ENCODE peak calls at places on chromosome 21, in ten cellular contexts. One of them, this sample, is unnamed.

GRCh38 chr21:34215911-34216310 is 142.5 kb downstream of the MRPS6 start:
- DNase-seq in heart right ventricle: no peak
- DNase-seq in body of pancreas: no peak
- DNase-seq in kidney: no peak
- DNase-seq in type B pancreatic cell: no peak
- DNase-seq in lower leg skin: no peak
- DNase-seq in prostate gland: no peak
- DNase-seq in keratinocyte: no peak
- DNase-seq in foreskin keratinocyte: no peak
- DNase-seq in fibroblast of mammary gland: no peak
- DNase-seq in this sample: no peak

GRCh38 chr21:33948096-33948950 is 32.7 kb upstream of the ATP5PO start:
- DNase-seq in heart right ventricle: peak
- DNase-seq in keratinocyte: peak
- DNase-seq in prostate gland: peak
- DNase-seq in body of pancreas: peak
- DNase-seq in lower leg skin: peak
- DNase-seq in type B pancreatic cell: no peak
- DNase-seq in kidney: peak
- DNase-seq in fibroblast of mammary gland: no peak
- DNase-seq in foreskin keratinocyte: no peak
- DNase-seq in this sample: peak

GRCh38 chr21:32349333-32349944 is 43.4 kb downstream of the URB1 start:
- DNase-seq in type B pancreatic cell: no peak
- DNase-seq in foreskin keratinocyte: no peak
- DNase-seq in lower leg skin: peak
- DNase-seq in prostate gland: no peak
- DNase-seq in heart right ventricle: no peak
- DNase-seq in body of pancreas: no peak
- DNase-seq in keratinocyte: no peak
- DNase-seq in kidney: no peak
- DNase-seq in fibroblast of mammary gland: no peak
- DNase-seq in this sample: no peak

GRCh38 chr21:33817663-33818433 is 97.8 kb downstream of the ATP5PO start:
- DNase-seq in foreskin keratinocyte: no peak
- DNase-seq in keratinocyte: no peak
- DNase-seq in body of pancreas: no peak
- DNase-seq in type B pancreatic cell: no peak
- DNase-seq in fibroblast of mammary gland: no peak
- DNase-seq in heart right ventricle: no peak
- DNase-seq in kidney: no peak
- DNase-seq in prostate gland: no peak
- DNase-seq in lower leg skin: no peak
- DNase-seq in this sample: no peak

GRCh38 chr21:36437745-36438128 is 42.2 kb downstream of the CLDN14 start:
- DNase-seq in heart right ventricle: no peak
- DNase-seq in prostate gland: no peak
- DNase-seq in foreskin keratinocyte: no peak
- DNase-seq in kidney: no peak
- DNase-seq in body of pancreas: peak
- DNase-seq in lower leg skin: no peak
- DNase-seq in type B pancreatic cell: no peak
- DNase-seq in fibroblast of mammary gland: peak
- DNase-seq in keratinocyte: no peak
- DNase-seq in this sample: no peak

GRCh38 chr21:43803558-43804300 is 14.4 kb downstream of the RRP1 start:
- DNase-seq in foreskin keratinocyte: no peak
- DNase-seq in lower leg skin: no peak
- DNase-seq in kidney: no peak
- DNase-seq in prostate gland: no peak
- DNase-seq in body of pancreas: no peak
- DNase-seq in type B pancreatic cell: no peak
- DNase-seq in keratinocyte: no peak
- DNase-seq in fibroblast of mammary gland: no peak
- DNase-seq in heart right ventricle: no peak
- DNase-seq in this sample: no peak

GRCh38 chr21:43890042-43890441 is 25.0 kb downstream of the AGPAT3 start:
- DNase-seq in heart right ventricle: no peak
- DNase-seq in kidney: no peak
- DNase-seq in foreskin keratinocyte: no peak
- DNase-seq in lower leg skin: no peak
- DNase-seq in fibroblast of mammary gland: no peak
- DNase-seq in keratinocyte: no peak
- DNase-seq in body of pancreas: no peak
- DNase-seq in type B pancreatic cell: no peak
- DNase-seq in prostate gland: no peak
- DNase-seq in this sample: no peak

GRCh38 chr21:43771698-43772367 is 4.3 kb downstream of the CSTB start:
- DNase-seq in prostate gland: no peak
- DNase-seq in fibroblast of mammary gland: peak
- DNase-seq in keratinocyte: no peak
- DNase-seq in lower leg skin: no peak
- DNase-seq in type B pancreatic cell: no peak
- DNase-seq in heart right ventricle: no peak
- DNase-seq in body of pancreas: no peak
- DNase-seq in kidney: no peak
- DNase-seq in foreskin keratinocyte: no peak
- DNase-seq in this sample: no peak

GRCh38 chr21:39251326-39251725 is 62.1 kb downstream of the BRWD1 start:
- DNase-seq in kidney: no peak
- DNase-seq in foreskin keratinocyte: no peak
- DNase-seq in keratinocyte: no peak
- DNase-seq in prostate gland: no peak
- DNase-seq in heart right ventricle: no peak
- DNase-seq in body of pancreas: no peak
- DNase-seq in fibroblast of mammary gland: peak
- DNase-seq in type B pancreatic cell: no peak
- DNase-seq in lower leg skin: no peak
- DNase-seq in this sample: no peak

GRCh38 chr21:29299906-29300546 is 1.3 kb downstream of the BACH1 start:
- DNase-seq in lower leg skin: peak
- DNase-seq in kidney: no peak
- DNase-seq in prostate gland: peak
- DNase-seq in fibroblast of mammary gland: peak
- DNase-seq in type B pancreatic cell: no peak
- DNase-seq in foreskin keratinocyte: peak
- DNase-seq in heart right ventricle: peak
- DNase-seq in keratinocyte: peak
- DNase-seq in body of pancreas: peak
- DNase-seq in this sample: peak

GRCh38 chr21:22961248-22961647 is 1963.0 kb downstream of the NCAM2 start:
- DNase-seq in lower leg skin: no peak
- DNase-seq in body of pancreas: no peak
- DNase-seq in keratinocyte: no peak
- DNase-seq in type B pancreatic cell: no peak
- DNase-seq in foreskin keratinocyte: no peak
- DNase-seq in fibroblast of mammary gland: no peak
- DNase-seq in kidney: no peak
- DNase-seq in prostate gland: no peak
- DNase-seq in heart right ventricle: no peak
- DNase-seq in this sample: no peak

GRCh38 chr21:44375281-44375651 is 21.8 kb downstream of the TRPM2 start:
- DNase-seq in heart right ventricle: no peak
- DNase-seq in keratinocyte: no peak
- DNase-seq in fibroblast of mammary gland: no peak
- DNase-seq in type B pancreatic cell: peak
- DNase-seq in kidney: peak
- DNase-seq in foreskin keratinocyte: no peak
- DNase-seq in lower leg skin: peak
- DNase-seq in prostate gland: no peak
- DNase-seq in body of pancreas: no peak
- DNase-seq in this sample: peak

GRCh38 chr21:43775795-43776430 is at the start of gene CSTB:
- DNase-seq in type B pancreatic cell: peak
- DNase-seq in keratinocyte: no peak
- DNase-seq in body of pancreas: peak
- DNase-seq in fibroblast of mammary gland: no peak
- DNase-seq in heart right ventricle: peak
- DNase-seq in kidney: peak
- DNase-seq in foreskin keratinocyte: no peak
- DNase-seq in prostate gland: peak
- DNase-seq in lower leg skin: peak
- DNase-seq in this sample: peak

DNA sequence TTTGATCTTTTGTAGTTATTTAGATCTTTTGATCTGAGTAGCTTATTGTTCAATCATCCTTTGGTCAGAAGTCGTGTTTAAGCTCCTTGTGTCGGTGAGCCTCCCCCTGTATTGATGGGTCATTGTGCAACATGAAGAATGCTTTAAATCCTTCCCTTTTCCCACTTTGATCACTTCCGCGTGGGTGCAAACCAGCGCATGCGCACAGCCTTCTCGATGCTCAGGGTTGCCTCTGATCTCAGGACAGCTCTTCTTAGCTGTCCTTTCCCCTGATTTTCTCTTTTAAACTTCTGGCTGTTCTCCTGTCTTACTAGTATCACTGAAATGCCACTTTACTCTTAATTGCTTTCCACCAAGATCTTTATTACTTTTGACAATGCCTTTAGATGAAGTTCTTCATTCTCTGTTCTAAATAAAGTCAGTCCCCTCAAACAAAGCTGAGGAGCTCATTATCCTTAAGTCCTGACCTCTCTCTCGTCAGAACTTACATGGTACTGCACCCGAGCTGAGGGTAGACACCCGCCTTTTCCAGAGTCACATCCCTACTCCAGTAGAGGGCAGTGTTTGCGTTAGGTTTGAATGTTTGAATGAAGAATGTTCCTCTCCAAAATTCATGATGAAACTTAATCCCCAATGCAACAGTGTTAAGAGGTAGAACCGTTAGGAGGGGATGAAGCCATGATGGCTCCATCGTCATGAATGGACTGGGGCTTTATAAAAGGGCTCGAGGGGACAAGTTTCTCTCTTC is 547.9 kb upstream of the TMPRSS15 start:
- DNase-seq in fibroblast of mammary gland: peak
- DNase-seq in keratinocyte: no peak
- DNase-seq in foreskin keratinocyte: peak
- DNase-seq in kidney: no peak
- DNase-seq in lower leg skin: no peak
- DNase-seq in body of pancreas: no peak
- DNase-seq in prostate gland: no peak
- DNase-seq in heart right ventricle: no peak
- DNase-seq in type B pancreatic cell: no peak
- DNase-seq in this sample: no peak
- TF ChIP-seq CTCF in fibroblast of mammary gland: no peak
- TF ChIP-seq CTCF in keratinocyte: no peak
- TF ChIP-seq CTCF in foreskin keratinocyte: peak
- TF ChIP-seq CTCF in kidney: peak
- TF ChIP-seq CTCF in lower leg skin: no peak
- TF ChIP-seq CTCF in body of pancreas: peak
- TF ChIP-seq CTCF in prostate gland: no peak
- TF ChIP-seq CTCF in heart right ventricle: peak
- TF ChIP-seq CTCF in type B pancreatic cell: peak
- TF ChIP-seq CTCF in this sample: no peak

DNA sequence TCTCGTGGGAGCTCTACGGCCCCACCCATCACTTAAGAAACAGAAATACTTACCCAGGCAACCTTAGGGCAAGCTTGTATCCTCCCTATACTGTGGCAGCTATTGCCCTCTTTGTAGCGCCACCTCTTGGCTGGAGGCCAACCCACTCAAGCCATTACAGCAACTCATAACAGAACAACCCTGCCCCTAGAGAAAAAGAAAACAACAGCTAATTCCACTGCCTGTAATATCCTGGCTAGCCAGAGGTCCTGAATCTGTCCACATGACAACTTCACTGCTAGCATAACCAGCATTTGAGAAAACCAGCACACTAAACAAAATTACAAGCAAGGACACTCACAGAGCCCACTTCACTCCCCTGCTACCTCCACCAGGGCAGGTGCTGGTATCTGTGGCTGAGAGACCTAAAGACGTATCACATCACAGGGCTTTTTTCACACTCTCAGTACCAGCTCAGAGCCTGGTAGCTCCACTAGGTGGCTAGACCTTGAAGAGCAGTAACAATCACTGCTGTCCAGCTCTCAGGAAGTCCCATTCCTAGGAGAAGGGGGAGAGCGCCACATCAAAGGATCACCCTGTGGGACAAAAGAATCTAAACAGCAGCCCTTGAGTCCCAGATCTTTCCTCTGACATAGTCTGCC is 14.5 kb upstream of the MX1 start:
- DNase-seq in lower leg skin: peak
- DNase-seq in type B pancreatic cell: no peak
- DNase-seq in prostate gland: no peak
- DNase-seq in fibroblast of mammary gland: peak
- DNase-seq in kidney: no peak
- DNase-seq in heart right ventricle: no peak
- DNase-seq in foreskin keratinocyte: peak
- DNase-seq in body of pancreas: peak
- DNase-seq in keratinocyte: no peak
- DNase-seq in this sample: no peak
- TF ChIP-seq CTCF in lower leg skin: no peak
- TF ChIP-seq CTCF in type B pancreatic cell: peak
- TF ChIP-seq CTCF in prostate gland: no peak
- TF ChIP-seq CTCF in fibroblast of mammary gland: peak
- TF ChIP-seq CTCF in kidney: peak
- TF ChIP-seq CTCF in heart right ventricle: no peak
- TF ChIP-seq CTCF in foreskin keratinocyte: peak
- TF ChIP-seq CTCF in body of pancreas: peak
- TF ChIP-seq CTCF in keratinocyte: peak
- TF ChIP-seq CTCF in this sample: no peak

DNA sequence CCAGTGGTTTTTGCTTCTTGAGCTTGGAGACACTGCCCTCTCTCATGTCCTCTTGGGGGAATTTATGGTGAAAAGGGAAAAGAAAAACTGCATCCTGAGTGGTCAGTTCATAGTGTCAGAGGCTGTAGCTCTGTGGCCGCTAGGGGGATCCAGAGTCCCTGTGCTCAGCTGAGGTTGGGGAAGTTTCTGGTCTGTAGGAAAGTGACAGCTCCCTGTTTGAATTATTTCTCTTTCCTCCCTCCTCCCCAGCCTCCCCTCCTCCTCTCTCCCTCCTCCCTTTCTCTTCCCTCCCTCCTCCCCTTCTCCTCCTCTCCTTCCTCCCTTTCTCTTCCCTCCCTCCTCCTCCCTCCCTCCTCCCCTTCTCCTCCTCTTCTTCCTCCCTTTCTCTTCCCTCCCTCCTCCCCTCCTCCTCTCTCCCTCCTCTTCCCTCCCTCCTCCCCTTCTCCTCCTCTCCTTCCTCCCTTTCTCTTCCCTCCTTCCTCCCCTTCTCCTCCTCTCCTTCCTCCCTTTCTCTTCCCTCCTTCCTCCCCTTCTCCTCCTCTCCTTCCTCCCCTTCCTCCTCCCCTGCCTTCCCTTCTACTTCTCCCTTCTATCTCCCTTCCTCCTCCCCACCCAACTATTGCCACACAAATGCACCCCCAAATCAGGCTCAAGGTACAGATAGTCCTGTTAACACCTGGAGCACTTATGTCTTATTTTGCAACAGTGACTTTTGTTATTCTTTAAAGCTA is 203.9 kb downstream of the KCNJ6 start:
- DNase-seq in lower leg skin: no peak
- DNase-seq in type B pancreatic cell: no peak
- DNase-seq in keratinocyte: no peak
- DNase-seq in heart right ventricle: peak
- DNase-seq in body of pancreas: peak
- DNase-seq in kidney: no peak
- DNase-seq in prostate gland: peak
- DNase-seq in fibroblast of mammary gland: peak
- DNase-seq in foreskin keratinocyte: peak
- DNase-seq in this sample: peak
- TF ChIP-seq CTCF in lower leg skin: no peak
- TF ChIP-seq CTCF in type B pancreatic cell: peak
- TF ChIP-seq CTCF in keratinocyte: peak
- TF ChIP-seq CTCF in heart right ventricle: peak
- TF ChIP-seq CTCF in body of pancreas: peak
- TF ChIP-seq CTCF in kidney: peak
- TF ChIP-seq CTCF in prostate gland: peak
- TF ChIP-seq CTCF in fibroblast of mammary gland: peak
- TF ChIP-seq CTCF in foreskin keratinocyte: peak
- TF ChIP-seq CTCF in this sample: peak

GRCh38 chr21:45406801-45407628 is 2.0 kb downstream of the COL18A1 start:
- DNase-seq in lower leg skin: no peak
- DNase-seq in keratinocyte: no peak
- DNase-seq in kidney: peak
- DNase-seq in prostate gland: no peak
- DNase-seq in heart right ventricle: no peak
- DNase-seq in foreskin keratinocyte: no peak
- DNase-seq in fibroblast of mammary gland: peak
- DNase-seq in body of pancreas: peak
- DNase-seq in type B pancreatic cell: no peak
- DNase-seq in this sample: no peak
- TF ChIP-seq CTCF in lower leg skin: no peak
- TF ChIP-seq CTCF in keratinocyte: no peak
- TF ChIP-seq CTCF in kidney: no peak
- TF ChIP-seq CTCF in prostate gland: no peak
- TF ChIP-seq CTCF in heart right ventricle: no peak
- TF ChIP-seq CTCF in foreskin keratinocyte: peak
- TF ChIP-seq CTCF in fibroblast of mammary gland: no peak
- TF ChIP-seq CTCF in body of pancreas: no peak
- TF ChIP-seq CTCF in type B pancreatic cell: no peak
- TF ChIP-seq CTCF in this sample: no peak